ENCODE peak calls at places on chromosomes 16 and 17, in six cellular contexts. W is H9, U is IMR-90, F is H1, B is mesenchymal stem cell, C is trophoblast cell. K is an unnamed sample.
A peak's percentile ranks its signal among the peaks of the same experiment; 100 is the strongest.

GRCh38 chr17:12445331-12445730 is 220.4 kb upstream of the MYOCD start:
- DNase-seq in W (no peak), U (peak; percentile 68), F (no peak), B (no peak), C (no peak), K (no peak)

GRCh38 chr17:41107941-41108445 is 2.8 kb downstream of the KRTAP4-9 start:
- DNase-seq in W (no peak), U (peak; percentile 29), F (no peak), B (no peak), C (no peak), K (no peak)

GRCh38 chr17:6137716-6138502 is 67.7 kb downstream of the WSCD1 start:
- DNase-seq in W (no peak), U (no peak), F (no peak), B (no peak), C (no peak), K (no peak)

GRCh38 chr16:82432261-82432660 is 194.5 kb upstream of the CDH13 start:
- DNase-seq in W (no peak), U (no peak), F (no peak), B (no peak), C (no peak), K (no peak)

GRCh38 chr16:22078656-22079055 is 13.7 kb upstream of the VWA3A start:
- DNase-seq in W (no peak), U (no peak), F (no peak), B (no peak), C (no peak), K (no peak)

GRCh38 chr17:32142857-32143524 is 689 bp downstream of the RHOT1 start:
- DNase-seq in W (peak; percentile 87), U (peak; percentile 76), F (peak; percentile 81), B (peak; percentile 56), C (peak; percentile 48), K (peak; percentile 39)

GRCh38 chr16:80250376-80250775 is 290.4 kb upstream of the DYNLRB2 start:
- DNase-seq in W (no peak), U (no peak), F (no peak), B (no peak), C (peak; percentile 10), K (no peak)

GRCh38 chr17:58232707-58233156 is 5.7 kb upstream of the LPO start:
- DNase-seq in W (peak; percentile 72), U (peak; percentile 97), F (no peak), B (peak; percentile 39), C (peak; percentile 48), K (no peak)

GRCh38 chr16:78745491-78746019 is 646.1 kb downstream of the WWOX start:
- DNase-seq in W (no peak), U (no peak), F (no peak), B (no peak), C (no peak), K (no peak)
- H3K14ac ChIP-seq in W (no peak overlapping the region), U (no peak overlapping the region), F (no peak overlapping the region), B (no peak overlapping the region), C (no peak overlapping the region), K (no peak overlapping the region)

GRCh38 chr17:31116167-31116566 is 21.4 kb downstream of the NF1 start:
- DNase-seq in W (no peak), U (no peak), F (no peak), B (no peak), C (no peak), K (no peak)
- H3K14ac ChIP-seq in W (no peak overlapping the region), U (no peak overlapping the region), F (no peak overlapping the region), B (no peak overlapping the region), C (no peak overlapping the region), K (no peak overlapping the region)

GRCh38 chr16:66904846-66905632 is 13.6 kb downstream of the CDH16 start:
- DNase-seq in W (no peak), U (peak; percentile 82), F (no peak), B (peak; percentile 77), C (no peak), K (no peak)
- H3K14ac ChIP-seq in W (no peak overlapping the region), U (peak overlapping the region; percentile 90), F (no peak overlapping the region), B (no peak overlapping the region), C (no peak overlapping the region), K (no peak overlapping the region)

GRCh38 chr17:30790279-30790678 is 34.2 kb downstream of the CRLF3 start:
- DNase-seq in W (no peak), U (no peak), F (no peak), B (peak; percentile 49), C (no peak), K (no peak)
- H3K14ac ChIP-seq in W (no peak overlapping the region), U (no peak overlapping the region), F (no peak overlapping the region), B (no peak overlapping the region), C (no peak overlapping the region), K (no peak overlapping the region)

GRCh38 chr17:47735139-47735464 is 2.1 kb downstream of the TBX21 start:
- DNase-seq in W (no peak), U (no peak), F (no peak), B (no peak), C (no peak), K (no peak)

GRCh38 chr17:47732399-47733046 is 513 bp upstream of the TBX21 start:
- DNase-seq in W (peak; percentile 49), U (no peak), F (no peak), B (no peak), C (no peak), K (no peak)

GRCh38 chr17:47733414-47734288 is 615 bp downstream of the TBX21 start:
- DNase-seq in W (peak; percentile 53), U (no peak), F (no peak), B (no peak), C (no peak), K (no peak)

GRCh38 chr17:47731396-47731795 is 1.6 kb upstream of the TBX21 start:
- DNase-seq in W (peak; percentile 21), U (no peak), F (no peak), B (no peak), C (no peak), K (no peak)

GRCh38 chr17:47733047-47733413 is at the start of gene TBX21:
- DNase-seq in W (peak; percentile 89), U (no peak), F (peak; percentile 78), B (peak; percentile 37), C (no peak), K (peak; percentile 76)
- H3K14ac ChIP-seq in W (no peak within 1 kb of the TSS), U (no peak within 1 kb of the TSS), F (no peak within 1 kb of the TSS), B (no peak within 1 kb of the TSS), C (no peak within 1 kb of the TSS), K (peak within 1 kb of the TSS; percentile 27)

DNA sequence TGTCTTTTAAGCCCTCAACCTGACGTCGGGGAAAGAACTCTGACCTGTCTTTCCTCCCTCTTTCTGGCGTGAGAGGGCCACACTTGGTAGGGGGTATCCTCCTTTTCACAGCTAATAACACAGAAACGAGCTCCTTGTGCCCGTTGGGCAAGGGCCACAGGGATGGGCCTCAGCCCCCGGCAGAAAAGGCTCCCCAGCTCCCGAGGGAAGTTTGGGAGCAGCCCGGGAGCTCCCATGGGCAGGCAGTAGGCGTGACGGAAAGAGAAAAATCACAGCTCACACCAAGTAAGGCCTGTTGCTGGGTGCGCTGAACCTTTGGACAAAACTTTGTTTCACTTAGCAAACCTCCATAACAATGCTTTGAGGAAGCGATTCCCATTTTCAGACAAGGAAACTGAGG is 82.8 kb upstream of the MED9 start:
- DNase-seq in W (no peak), U (no peak), F (no peak), B (no peak), C (no peak), K (no peak)
- H3K14ac ChIP-seq in W (no peak overlapping the region), U (no peak overlapping the region), F (no peak overlapping the region), B (no peak overlapping the region), C (no peak overlapping the region), K (no peak overlapping the region)

DNA sequence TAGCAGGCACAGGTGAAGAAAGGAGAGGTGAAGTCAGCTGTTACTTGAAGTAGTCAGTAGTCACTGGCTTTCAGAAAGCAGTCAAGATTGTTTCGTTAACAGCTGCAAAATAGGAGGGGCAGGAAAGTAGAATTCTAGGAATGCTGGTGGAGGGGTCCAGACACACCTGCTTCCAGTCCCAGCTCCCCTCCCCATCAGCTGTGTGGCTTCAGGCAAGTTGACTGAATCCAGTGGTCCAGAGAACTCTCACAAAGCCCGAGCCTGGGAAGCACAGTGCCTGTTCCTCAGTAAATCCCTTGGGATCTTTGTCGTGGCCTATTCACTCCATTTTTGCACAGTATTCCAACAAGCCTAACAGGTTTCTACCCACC is 4.6 kb upstream of the SOCS1 start:
- DNase-seq in W (peak; percentile 63), U (no peak), F (no peak), B (no peak), C (no peak), K (no peak)
- H3K14ac ChIP-seq in W (no peak overlapping the region), U (no peak overlapping the region), F (no peak overlapping the region), B (no peak overlapping the region), C (no peak overlapping the region), K (no peak overlapping the region)

GRCh38 chr17:8225813-8226535 is 15.6 kb upstream of the AURKB start:
- DNase-seq in W (peak; percentile 82), U (peak; percentile 84), F (peak; percentile 91), B (peak; percentile 88), C (peak; percentile 52), K (peak; percentile 74)

GRCh38 chr17:8224891-8225812 is 14.8 kb upstream of the AURKB start:
- DNase-seq in W (no peak), U (no peak), F (no peak), B (no peak), C (peak; percentile 79), K (no peak)

GRCh38 chr17:8223356-8224063 is 13.1 kb upstream of the AURKB start:
- DNase-seq in W (peak; percentile 91), U (peak; percentile 47), F (peak; percentile 82), B (peak; percentile 73), C (no peak), K (peak; percentile 59)

GRCh38 chr17:8226536-8227237 is 16.3 kb upstream of the AURKB start:
- DNase-seq in W (peak; percentile 94), U (peak; percentile 91), F (peak; percentile 90), B (peak; percentile 97), C (peak; percentile 96), K (peak; percentile 95)

DNA sequence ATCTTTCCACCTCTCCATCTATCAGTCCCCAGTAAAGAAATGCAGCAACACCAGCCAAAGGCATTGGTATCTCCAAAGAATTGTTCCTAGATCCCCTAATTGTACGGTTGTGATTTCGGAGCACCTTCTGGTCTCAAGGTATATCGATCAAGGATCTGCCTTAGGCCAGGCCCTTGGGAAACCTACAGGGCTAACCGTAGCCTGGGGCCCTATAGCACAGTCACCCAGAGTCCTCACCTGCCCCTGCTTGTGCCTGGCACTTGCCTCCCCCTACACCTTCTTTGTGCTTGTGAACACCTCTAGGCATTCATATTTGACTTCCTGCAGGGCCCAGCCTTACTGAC is 16.8 kb upstream of the AURKB start:
- DNase-seq in W (peak; percentile 57), U (no peak), F (peak; percentile 56), B (no peak), C (no peak), K (no peak)
- H3K14ac ChIP-seq in W (no peak overlapping the region), U (peak overlapping the region; percentile 77), F (no peak overlapping the region), B (no peak overlapping the region), C (no peak overlapping the region), K (no peak overlapping the region)

GRCh38 chr17:68222586-68222985 is 25.3 kb upstream of the AMZ2 start:
- DNase-seq in W (no peak), U (no peak), F (no peak), B (no peak), C (no peak), K (no peak)

DNA sequence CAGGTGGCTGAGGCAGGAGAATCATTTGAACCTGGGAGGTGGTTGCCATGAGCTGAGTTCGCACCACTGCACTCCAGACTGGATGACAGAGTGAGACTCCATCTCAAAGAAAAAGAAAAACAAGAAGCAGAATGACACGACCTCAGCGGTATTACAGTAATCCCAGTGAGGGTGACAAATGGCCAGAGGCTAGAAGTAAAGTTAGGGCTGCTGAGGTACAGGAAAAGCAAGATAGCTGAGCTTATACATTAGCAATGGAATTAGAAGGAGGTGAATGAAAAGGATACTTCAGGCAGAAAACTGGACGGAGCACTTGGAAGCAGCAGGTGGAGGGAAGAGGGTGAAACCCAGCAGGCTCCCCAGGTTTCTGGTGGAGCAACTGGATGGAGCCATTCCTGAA is 26.1 kb upstream of the AMZ2 start:
- DNase-seq in W (no peak), U (no peak), F (no peak), B (no peak), C (no peak), K (no peak)
- H3K14ac ChIP-seq in W (no peak overlapping the region), U (no peak overlapping the region), F (no peak overlapping the region), B (no peak overlapping the region), C (no peak overlapping the region), K (no peak overlapping the region)

K was measured in neuronal stem cell.